ENCODE peak calls at places on chromosomes 12 and 14, in four cellular contexts. One of them, this sample, is unnamed.

GRCh38 chr12:6327591-6328041 is 14.3 kb downstream of the TNFRSF1A start:
- DNase-seq in OCI-LY7: no peak
- DNase-seq in cardiac muscle cell: no peak
- DNase-seq in astrocyte: no peak
- DNase-seq in this sample: no peak

GRCh38 chr14:81331229-81332026 is 68.7 kb downstream of the STON2 start:
- DNase-seq in OCI-LY7: no peak
- DNase-seq in cardiac muscle cell: no peak
- DNase-seq in astrocyte: no peak
- DNase-seq in this sample: no peak

GRCh38 chr12:20097561-20097960 is 270.8 kb upstream of the PDE3A start:
- DNase-seq in OCI-LY7: no peak
- DNase-seq in cardiac muscle cell: peak; percentile 66
- DNase-seq in astrocyte: peak; percentile 80
- DNase-seq in this sample: no peak

GRCh38 chr14:35470775-35471174 is 63.2 kb upstream of the INSM2 start:
- DNase-seq in OCI-LY7: no peak
- DNase-seq in cardiac muscle cell: peak; percentile 45
- DNase-seq in astrocyte: peak; percentile 9
- DNase-seq in this sample: no peak

GRCh38 chr12:73226585-73226984 is 954.4 kb downstream of the TRHDE start:
- DNase-seq in OCI-LY7: no peak
- DNase-seq in cardiac muscle cell: no peak
- DNase-seq in astrocyte: no peak
- DNase-seq in this sample: no peak

GRCh38 chr12:105992849-105993740 is 145.7 kb downstream of the NUAK1 start:
- DNase-seq in OCI-LY7: no peak
- DNase-seq in cardiac muscle cell: peak; percentile 76
- DNase-seq in astrocyte: peak; percentile 95
- DNase-seq in this sample: no peak

GRCh38 chr12:48000878-48001321 is 3.4 kb downstream of the COL2A1 start:
- DNase-seq in OCI-LY7: no peak
- DNase-seq in cardiac muscle cell: peak; percentile 74
- DNase-seq in astrocyte: peak; percentile 50
- DNase-seq in this sample: no peak

GRCh38 chr14:31543969-31544799 is 17.0 kb upstream of the NUBPL start:
- DNase-seq in OCI-LY7: peak; percentile 18
- DNase-seq in cardiac muscle cell: peak; percentile 27
- DNase-seq in astrocyte: no peak
- DNase-seq in this sample: no peak

GRCh38 chr14:67569011-67569650 is 30.9 kb downstream of the PIGH start:
- DNase-seq in OCI-LY7: peak; percentile 12
- DNase-seq in cardiac muscle cell: no peak
- DNase-seq in astrocyte: no peak
- DNase-seq in this sample: no peak

GRCh38 chr12:116370004-116370404 is 92.5 kb upstream of the MED13L start:
- DNase-seq in OCI-LY7: no peak
- DNase-seq in cardiac muscle cell: peak; percentile 89
- DNase-seq in astrocyte: peak; percentile 92
- DNase-seq in this sample: no peak

GRCh38 chr14:85572845-85573244 is 42.9 kb downstream of the FLRT2 start:
- DNase-seq in OCI-LY7: no peak
- DNase-seq in cardiac muscle cell: peak; percentile 79
- DNase-seq in astrocyte: peak; percentile 88
- DNase-seq in this sample: peak; percentile 33

DNA sequence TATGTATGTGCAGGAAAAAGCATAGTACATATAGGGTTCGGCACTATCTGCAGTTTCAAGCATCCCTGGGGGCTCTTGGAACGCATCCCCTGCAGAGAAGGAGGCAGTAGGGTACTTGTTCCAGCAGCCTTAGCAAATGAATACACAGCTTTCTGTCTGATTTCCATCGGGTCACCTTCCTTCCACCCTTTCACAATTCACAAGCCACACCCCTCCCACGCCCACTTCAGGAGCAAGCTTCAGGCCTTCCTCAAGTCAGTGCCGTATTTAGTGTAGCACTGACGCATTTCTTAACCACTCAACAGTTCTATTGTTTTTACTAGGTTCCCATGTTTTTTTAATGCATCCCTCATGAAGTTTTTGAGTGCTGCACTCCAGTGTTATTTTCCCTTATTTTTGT is 64.2 kb downstream of the CLMN start:
- DNase-seq in OCI-LY7: peak; percentile 76
- DNase-seq in cardiac muscle cell: peak; percentile 81
- DNase-seq in astrocyte: peak; percentile 71
- DNase-seq in this sample: no peak
- H3K4me3 ChIP-seq in OCI-LY7: peak overlapping the region; percentile 30
- H3K4me3 ChIP-seq in cardiac muscle cell: no peak overlapping the region
- H3K4me3 ChIP-seq in astrocyte: no peak overlapping the region
- H3K4me3 ChIP-seq in this sample: no peak overlapping the region

GRCh38 chr12:88947486-88948043 is 367.3 kb upstream of the KITLG start:
- DNase-seq in OCI-LY7: no peak
- DNase-seq in cardiac muscle cell: no peak
- DNase-seq in astrocyte: no peak
- DNase-seq in this sample: no peak
- TF ChIP-seq CTCF in OCI-LY7: peak; percentile 55
- TF ChIP-seq CTCF in cardiac muscle cell: no peak
- TF ChIP-seq CTCF in astrocyte: no peak
- TF ChIP-seq CTCF in this sample: peak; percentile 25

GRCh38 chr14:99522457-99522891 is 41.3 kb downstream of the CCNK start:
- DNase-seq in OCI-LY7: no peak
- DNase-seq in cardiac muscle cell: peak; percentile 56
- DNase-seq in astrocyte: peak; percentile 60
- DNase-seq in this sample: peak; percentile 40
- H3K4me3 ChIP-seq in OCI-LY7: no peak overlapping the region
- H3K4me3 ChIP-seq in cardiac muscle cell: no peak overlapping the region
- H3K4me3 ChIP-seq in astrocyte: no peak overlapping the region
- H3K4me3 ChIP-seq in this sample: no peak overlapping the region

DNA sequence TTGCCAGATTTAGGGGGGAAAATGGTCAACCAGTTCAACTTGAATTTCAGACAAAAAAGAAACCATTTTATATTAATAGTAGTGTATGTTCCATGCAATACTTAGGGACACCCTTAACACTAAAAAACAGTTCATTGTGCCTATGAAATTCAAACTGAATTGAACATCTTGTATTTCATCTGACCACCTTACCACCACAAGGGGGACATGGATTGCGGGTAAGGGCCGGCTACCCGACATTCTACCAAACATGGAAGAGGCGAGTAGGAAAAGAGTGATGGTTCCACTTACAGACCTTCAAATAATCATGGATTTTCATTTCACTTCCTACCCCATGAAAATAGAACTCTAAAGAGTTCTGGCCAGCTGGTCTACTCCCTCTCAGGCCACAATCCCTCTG is 10.3 kb upstream of the STK38L start:
- DNase-seq in OCI-LY7: no peak
- DNase-seq in cardiac muscle cell: no peak
- DNase-seq in astrocyte: no peak
- DNase-seq in this sample: no peak
- TF ChIP-seq CTCF in OCI-LY7: no peak
- TF ChIP-seq CTCF in cardiac muscle cell: peak; percentile 6
- TF ChIP-seq CTCF in astrocyte: no peak
- TF ChIP-seq CTCF in this sample: no peak

GRCh38 chr12:95349291-95349690 is 124.7 kb upstream of the METAP2 start:
- DNase-seq in OCI-LY7: peak; percentile 81
- DNase-seq in cardiac muscle cell: no peak
- DNase-seq in astrocyte: no peak
- DNase-seq in this sample: no peak
- H3K4me3 ChIP-seq in OCI-LY7: peak overlapping the region; percentile 25
- H3K4me3 ChIP-seq in cardiac muscle cell: no peak overlapping the region
- H3K4me3 ChIP-seq in astrocyte: no peak overlapping the region
- H3K4me3 ChIP-seq in this sample: no peak overlapping the region

DNA sequence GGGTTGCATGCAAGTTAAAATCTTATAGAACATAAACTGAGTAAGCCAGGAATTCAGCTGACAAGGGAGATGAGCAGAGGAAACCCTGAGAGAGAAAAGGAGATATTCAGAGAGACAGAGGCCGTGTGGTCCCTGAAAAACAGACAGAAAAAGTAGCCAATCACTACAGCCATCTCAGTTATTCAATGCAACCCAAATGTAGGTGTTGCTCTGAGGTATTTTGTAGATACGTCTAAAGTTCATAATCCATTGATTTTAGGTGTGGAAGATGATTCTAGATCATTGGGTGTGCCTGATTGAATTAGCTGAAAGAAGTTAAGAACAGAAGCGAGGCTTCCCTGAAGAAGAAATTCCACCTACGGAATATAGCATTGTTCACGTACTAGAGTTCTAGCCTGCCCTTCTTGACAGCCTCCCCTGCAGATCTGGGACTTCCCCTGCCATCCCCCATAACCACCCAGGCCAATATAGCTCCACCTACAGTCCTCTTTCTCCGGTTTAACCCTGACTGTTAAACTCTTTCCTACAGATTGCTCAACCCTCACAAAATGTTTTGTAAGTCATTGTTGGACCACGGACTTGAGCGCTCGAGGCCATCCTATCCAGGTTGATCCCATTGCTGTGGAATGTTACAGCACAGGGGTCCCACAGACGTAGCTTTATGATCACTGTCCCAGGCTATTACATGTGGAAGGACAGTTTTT is 21.7 kb downstream of the AICDA start:
- DNase-seq in OCI-LY7: peak; percentile 61
- DNase-seq in cardiac muscle cell: no peak
- DNase-seq in astrocyte: no peak
- DNase-seq in this sample: no peak
- TF ChIP-seq CTCF in OCI-LY7: peak; percentile 70
- TF ChIP-seq CTCF in cardiac muscle cell: no peak
- TF ChIP-seq CTCF in astrocyte: no peak
- TF ChIP-seq CTCF in this sample: no peak

GRCh38 chr12:2283910-2284309 is 231.1 kb downstream of the CACNA1C start:
- DNase-seq in OCI-LY7: peak; percentile 47
- DNase-seq in cardiac muscle cell: peak; percentile 91
- DNase-seq in astrocyte: peak; percentile 67
- DNase-seq in this sample: no peak

GRCh38 chr12:2284857-2285256 is 232.1 kb downstream of the CACNA1C start:
- DNase-seq in OCI-LY7: peak; percentile 87
- DNase-seq in cardiac muscle cell: peak; percentile 88
- DNase-seq in astrocyte: peak; percentile 70
- DNase-seq in this sample: peak; percentile 77

GRCh38 chr12:2283480-2283879 is 230.7 kb downstream of the CACNA1C start:
- DNase-seq in OCI-LY7: no peak
- DNase-seq in cardiac muscle cell: no peak
- DNase-seq in astrocyte: no peak
- DNase-seq in this sample: no peak

GRCh38 chr12:2285462-2285861 is 232.7 kb downstream of the CACNA1C start:
- DNase-seq in OCI-LY7: no peak
- DNase-seq in cardiac muscle cell: no peak
- DNase-seq in astrocyte: no peak
- DNase-seq in this sample: no peak

DNA sequence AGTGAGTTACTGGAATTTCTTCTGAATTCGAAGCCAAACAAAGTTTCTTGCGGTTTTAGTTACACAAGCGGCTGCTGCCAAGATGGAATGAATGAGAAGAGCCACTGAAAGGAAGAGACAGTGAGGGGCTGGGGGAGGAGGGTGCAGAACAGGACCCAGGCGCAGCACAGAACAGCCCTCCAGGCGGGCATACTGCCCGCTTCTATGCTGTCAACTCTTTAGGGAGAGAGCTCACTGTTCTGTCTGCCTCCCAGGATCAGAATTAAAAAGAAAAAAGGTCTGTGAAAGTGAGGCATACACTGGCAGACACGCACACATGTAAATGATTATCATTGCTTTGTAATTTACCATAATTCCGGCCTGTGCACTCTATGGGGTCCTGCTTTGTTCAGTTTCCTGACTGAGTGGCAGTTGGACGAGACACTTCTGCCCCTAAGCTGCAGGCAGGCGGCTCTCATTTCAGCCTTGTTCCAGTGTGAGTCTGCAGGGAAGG is 231.6 kb downstream of the CACNA1C start:
- DNase-seq in OCI-LY7: no peak
- DNase-seq in cardiac muscle cell: peak; percentile 93
- DNase-seq in astrocyte: peak; percentile 92
- DNase-seq in this sample: no peak
- H3K4me3 ChIP-seq in OCI-LY7: no peak overlapping the region
- H3K4me3 ChIP-seq in cardiac muscle cell: no peak overlapping the region
- H3K4me3 ChIP-seq in astrocyte: no peak overlapping the region
- H3K4me3 ChIP-seq in this sample: peak overlapping the region; percentile 14

This sample was measured in HFF-Myc.